ENCODE peak calls at places on chromosomes 1 and 21, in four cellular contexts. E is heart right ventricle, B is ACHN, C is erythroblast. U is an unnamed sample.

GRCh38 chr1:158121604-158122254 is 59.0 kb upstream of the CD1D start:
- DNase-seq in C (peak), E (no peak), B (peak), U (peak)

GRCh38 chr1:178768423-178768822 is 43.4 kb downstream of the RALGPS2 start:
- DNase-seq in B (peak), C (peak), E (no peak), U (peak)

GRCh38 chr21:26140185-26140584 is 30.4 kb downstream of the APP start:
- DNase-seq in B (peak), C (peak), E (peak), U (peak)

GRCh38 chr1:85894651-85895050 is 186.4 kb upstream of the ZNHIT6 start:
- DNase-seq in E (peak), C (peak), B (peak), U (peak)

GRCh38 chr1:208280681-208281439 is 36.7 kb upstream of the PLXNA2 start:
- DNase-seq in C (no peak), E (no peak), B (no peak), U (no peak)

GRCh38 chr1:205480349-205481278 is 23.9 kb upstream of the CDK18 start:
- DNase-seq in B (no peak), E (no peak), C (no peak), U (no peak)

GRCh38 chr21:33572350-33572749 is 16.1 kb downstream of the DONSON start:
- DNase-seq in B (no peak), E (no peak), C (no peak), U (no peak)

GRCh38 chr1:33338495-33339211 is 17.8 kb upstream of the A3GALT2 start:
- DNase-seq in C (no peak), B (no peak), E (peak), U (peak)

GRCh38 chr21:38323721-38324591 is 67.2 kb downstream of the KCNJ15 start:
- DNase-seq in B (no peak), E (no peak), C (no peak), U (peak)

GRCh38 chr1:214330715-214331114 is 49.8 kb downstream of the SMYD2 start:
- DNase-seq in B (no peak), E (peak), C (no peak), U (no peak)

GRCh38 chr1:224623310-224623714 is 7.2 kb downstream of the CNIH3 start:
- DNase-seq in B (peak), E (no peak), C (no peak), U (peak)

GRCh38 chr1:236084386-236084730 is 19.5 kb upstream of the NID1 start:
- DNase-seq in E (no peak), B (no peak), C (no peak), U (no peak)

GRCh38 chr1:31372961-31373896 is at the start of gene FABP3:
- DNase-seq in B (peak), E (peak), C (peak), U (peak)

GRCh38 chr1:96178053-96178452 is 543.5 kb upstream of the PTBP2 start:
- DNase-seq in C (no peak), E (no peak), B (no peak), U (no peak)

GRCh38 chr1:206489980-206490534 is 17.3 kb upstream of the RASSF5 start:
- DNase-seq in B (peak), E (peak), C (peak), U (peak)

GRCh38 chr1:240399381-240399780 is 212.6 kb downstream of the GREM2 start:
- DNase-seq in C (no peak), B (peak), E (no peak), U (peak)

GRCh38 chr21:34949045-34949444 is 100.1 kb downstream of the RUNX1 start:
- DNase-seq in B (no peak), E (no peak), C (no peak), U (no peak)

GRCh38 chr1:226549937-226550670 is 1.5 kb downstream of the STUM start:
- DNase-seq in B (peak), C (no peak), E (peak), U (no peak)

GRCh38 chr1:154961497-154962237 is at the start of gene PYGO2:
- DNase-seq in E (peak), B (peak), C (peak), U (peak)

GRCh38 chr1:178344513-178345077 is 152.2 kb downstream of the CLEC20A start:
- DNase-seq in B (peak), E (peak), C (peak), U (peak)

GRCh38 chr1:45326627-45327591 is at the start of gene HPDL:
- DNase-seq in E (peak), B (peak), C (peak), U (peak)

GRCh38 chr1:39671433-39671792 is 494 bp downstream of the NT5C1A start:
- DNase-seq in B (no peak), E (peak), C (no peak), U (no peak)

GRCh38 chr1:116309090-116309870 is 63.8 kb upstream of the ATP1A1 start:
- DNase-seq in C (no peak), E (no peak), B (no peak), U (no peak)

GRCh38 chr1:84823991-84824390 is 69.0 kb downstream of the LPAR3 start:
- DNase-seq in C (no peak), B (no peak), E (no peak), U (no peak)

GRCh38 chr1:91761303-91761721 is 124.6 kb downstream of the TGFBR3 start:
- DNase-seq in E (no peak), C (no peak), B (no peak), U (no peak)

GRCh38 chr1:220817907-220818306 is 31.2 kb downstream of the MTARC1 start:
- DNase-seq in C (no peak), E (no peak), B (no peak), U (peak)

GRCh38 chr1:108615544-108615943 is 45.3 kb downstream of the HENMT1 start:
- DNase-seq in B (no peak), E (no peak), C (peak), U (no peak)

GRCh38 chr1:1359668-1360468 is 1.5 kb upstream of the MXRA8 start:
- DNase-seq in B (no peak), E (peak), C (no peak), U (peak)

GRCh38 chr1:228334954-228335353 is 71.7 kb downstream of the TRIM11 start:
- DNase-seq in C (no peak), E (no peak), B (no peak), U (no peak)

GRCh38 chr1:108947871-108948525 is 15.3 kb downstream of the CLCC1 start:
- DNase-seq in B (no peak), E (no peak), C (no peak), U (no peak)

GRCh38 chr1:89781494-89782126 is 39.2 kb upstream of the LRRC8D start:
- DNase-seq in C (no peak), E (no peak), B (no peak), U (no peak)

GRCh38 chr1:60044881-60045280 is 28.7 kb downstream of the C1orf87 start:
- DNase-seq in C (no peak), E (no peak), B (no peak), U (no peak)

GRCh38 chr1:227916655-227917054 is 31.1 kb downstream of the WNT9A start:
- DNase-seq in E (no peak), B (no peak), C (no peak), U (no peak)

GRCh38 chr1:94805912-94806311 is 14.2 kb upstream of the SLC44A3 start:
- DNase-seq in B (peak), C (peak), E (peak), U (peak)

GRCh38 chr21:33088384-33088783 is 18.4 kb downstream of the OLIG1 start:
- DNase-seq in B (no peak), E (no peak), C (no peak), U (no peak)

GRCh38 chr1:78369546-78369945 is 121.2 kb upstream of the PTGFR start:
- DNase-seq in B (no peak), C (no peak), E (no peak), U (peak)

U was measured in ELR.